ENCODE peak calls at places on chromosomes 5 and 9, in seven cellular contexts. M is GM04503; E is T-helper 22 cell; Q is KBM-7; H is upper lobe of right lung; B is natural killer cell treated with Interleukin-12 subunit alpha and Interleukin-12 subunit beta and Interleukin-15 and Interleukin-18, amount 100 ng/mL, for 72 hours; T is memory B cell. K is an unnamed sample.
A peak's percentile ranks its signal among the peaks of the same experiment; 100 is the strongest.

GRCh38 chr5:152256580-152256979 is 148.5 kb downstream of the NMUR2 start:
- DNase-seq in M (no peak), E (no peak), Q (no peak), H (no peak), B (no peak), T (no peak), K (no peak)

GRCh38 chr9:138102246-138103051 is 224.9 kb downstream of the CACNA1B start:
- DNase-seq in M (no peak), E (no peak), Q (no peak), H (peak; percentile 62), B (peak; percentile 29), T (no peak), K (no peak)

GRCh38 chr5:129904667-129905466 is 602 bp downstream of the CHSY3 start:
- DNase-seq in M (no peak), E (no peak), Q (no peak), H (peak; percentile 69), B (no peak), T (no peak), K (no peak)

GRCh38 chr9:69283003-69283402 is 42.0 kb upstream of the ENTREP1 start:
- DNase-seq in M (no peak), E (no peak), Q (no peak), H (no peak), B (no peak), T (no peak), K (no peak)

GRCh38 chr5:108753331-108753730 is 5.6 kb downstream of the FER start:
- DNase-seq in M (no peak), E (no peak), Q (no peak), H (no peak), B (no peak), T (no peak), K (no peak)

GRCh38 chr9:20962487-20962886 is 69.0 kb downstream of the HACD4 start:
- DNase-seq in M (no peak), E (no peak), Q (no peak), H (no peak), B (no peak), T (no peak), K (no peak)

GRCh38 chr9:33638516-33638915 is 114.5 kb downstream of the ANKRD18B start:
- DNase-seq in M (no peak), E (no peak), Q (no peak), H (no peak), B (no peak), T (no peak), K (no peak)

GRCh38 chr9:83396348-83396747 is 141.9 kb downstream of the FRMD3 start:
- DNase-seq in M (no peak), E (no peak), Q (no peak), H (no peak), B (no peak), T (no peak), K (no peak)

GRCh38 chr5:15044521-15044920 is 172.9 kb upstream of the ANKH start:
- DNase-seq in M (no peak), E (no peak), Q (no peak), H (no peak), B (no peak), T (no peak), K (no peak)

GRCh38 chr9:102892025-102892424 is 103.1 kb upstream of the CYLC2 start:
- DNase-seq in M (no peak), E (no peak), Q (no peak), H (no peak), B (no peak), T (no peak), K (no peak)

GRCh38 chr9:1837453-1838084 is 177.6 kb upstream of the SMARCA2 start:
- DNase-seq in M (peak; percentile 3), E (no peak), Q (peak; percentile 41), H (no peak), B (no peak), T (no peak), K (no peak)

GRCh38 chr5:123089971-123090640 is 1.1 kb downstream of the PRDM6 start:
- DNase-seq in M (no peak), E (no peak), Q (peak; percentile 58), H (peak; percentile 74), B (no peak), T (no peak), K (no peak)

GRCh38 chr9:133760713-133761290 is 22.6 kb upstream of the SARDH start:
- DNase-seq in M (no peak), E (no peak), Q (no peak), H (peak; percentile 34), B (no peak), T (no peak), K (no peak)

GRCh38 chr9:2815661-2816060 is 28.2 kb downstream of the PUM3 start:
- DNase-seq in M (no peak), E (no peak), Q (no peak), H (no peak), B (no peak), T (no peak), K (no peak)

GRCh38 chr9:111482656-111483418 is 1.3 kb downstream of the ECPAS start:
- DNase-seq in M (no peak), E (peak; percentile 34), Q (peak; percentile 78), H (peak; percentile 91), B (peak; percentile 81), T (peak; percentile 73), K (no peak)

GRCh38 chr5:142152383-142152730 is 43.8 kb downstream of the NDFIP1 start:
- DNase-seq in M (no peak), E (no peak), Q (no peak), H (no peak), B (no peak), T (no peak), K (no peak)

K was measured in AG09309.